ENCODE peak calls at places on chromosomes 13 and 19, in eight cellular contexts. O, E, S, M, T, I, J and G are unnamed samples.
A peak's percentile ranks its signal among the peaks of the same experiment; 100 is the strongest.

GRCh38 chr13:97306646-97307045 is 84.5 kb downstream of the MBNL2 start:
- DNase-seq in O (no peak), E (no peak), S (no peak), M (no peak), T (no peak), I (no peak), J (no peak), G (no peak)

GRCh38 chr13:112174476-112175110 is 107.6 kb downstream of the SOX1 start:
- DNase-seq in O (no peak), E (no peak), S (no peak), M (no peak), T (no peak), I (peak; percentile 11), J (no peak), G (no peak)

GRCh38 chr13:27830010-27830409 is 37.7 kb downstream of the GSX1 start:
- DNase-seq in O (peak; percentile 86), E (peak; percentile 81), S (no peak), M (no peak), T (peak; percentile 57), I (peak; percentile 88), J (peak; percentile 32), G (peak; percentile 45)

GRCh38 chr13:101579291-101579802 is 126.9 kb downstream of the ITGBL1 start:
- DNase-seq in O (peak; percentile 46), E (no peak), S (peak; percentile 54), M (peak; percentile 60), T (peak; percentile 31), I (no peak), J (no peak), G (peak; percentile 25)

GRCh38 chr13:106367361-106367781 is 168.1 kb downstream of the EFNB2 start:
- DNase-seq in O (no peak), E (no peak), S (no peak), M (no peak), T (no peak), I (no peak), J (no peak), G (no peak)

GRCh38 chr13:61531383-61532065 is 115.9 kb upstream of the PCDH20 start:
- DNase-seq in O (no peak), E (no peak), S (no peak), M (no peak), T (peak; percentile 25), I (no peak), J (no peak), G (no peak)

GRCh38 chr19:51006406-51006805 is 5.0 kb upstream of the KLK8 start:
- DNase-seq in O (peak; percentile 9), E (no peak), S (no peak), M (no peak), T (no peak), I (no peak), J (no peak), G (no peak)

GRCh38 chr13:113972451-113973217 is 1.2 kb downstream of the C13orf46 start:
- DNase-seq in O (no peak), E (no peak), S (no peak), M (peak; percentile 28), T (no peak), I (no peak), J (no peak), G (no peak)

GRCh38 chr19:36488816-36489138 is 584 bp downstream of the ZNF566 start:
- DNase-seq in O (peak; percentile 59), E (no peak), S (no peak), M (no peak), T (peak; percentile 12), I (no peak), J (peak; percentile 13), G (no peak)

GRCh38 chr13:28138756-28139470 is 568 bp downstream of the PAN3 start:
- DNase-seq in O (peak; percentile 85), E (peak; percentile 81), S (peak; percentile 95), M (peak; percentile 91), T (peak; percentile 74), I (peak; percentile 90), J (peak; percentile 63), G (peak; percentile 85)

GRCh38 chr13:46909037-46909436 is 12.2 kb upstream of the HTR2A start:
- DNase-seq in O (no peak), E (no peak), S (peak; percentile 59), M (no peak), T (no peak), I (no peak), J (no peak), G (peak; percentile 51)

GRCh38 chr13:52597676-52598075 is 44.6 kb upstream of the HNRNPA1L2 start:
- DNase-seq in O (no peak), E (no peak), S (no peak), M (no peak), T (no peak), I (no peak), J (no peak), G (no peak)

GRCh38 chr19:13557756-13558398 is 51.6 kb upstream of the CACNA1A start:
- DNase-seq in O (no peak), E (peak; percentile 48), S (no peak), M (no peak), T (peak; percentile 44), I (peak; percentile 68), J (peak; percentile 48), G (peak; percentile 6)

GRCh38 chr19:39996218-39996810 is 546 bp upstream of the ZNF546 start:
- DNase-seq in O (peak; percentile 62), E (no peak), S (peak; percentile 74), M (peak; percentile 70), T (peak; percentile 49), I (no peak), J (peak; percentile 29), G (peak; percentile 74)

GRCh38 chr13:114132419-114133121 is at the start of gene RASA3:
- DNase-seq in O (peak; percentile 99), E (peak; percentile 90), S (peak; percentile 72), M (peak; percentile 79), T (peak; percentile 73), I (peak; percentile 94), J (peak; percentile 38), G (peak; percentile 91)

GRCh38 chr13:110424596-110425443 is 117.7 kb downstream of the COL4A2 start:
- DNase-seq in O (no peak), E (no peak), S (no peak), M (peak; percentile 68), T (no peak), I (no peak), J (no peak), G (no peak)

GRCh38 chr13:29914591-29914990 is 64.2 kb upstream of the UBL3 start:
- DNase-seq in O (no peak), E (no peak), S (no peak), M (no peak), T (no peak), I (no peak), J (no peak), G (no peak)

GRCh38 chr13:91105270-91105669 is 242.2 kb upstream of the MIR17HG start:
- DNase-seq in O (no peak), E (no peak), S (no peak), M (no peak), T (no peak), I (no peak), J (no peak), G (no peak)

GRCh38 chr19:54551950-54552912 is 21.4 kb upstream of the LILRA2 start:
- DNase-seq in O (no peak), E (no peak), S (no peak), M (no peak), T (no peak), I (no peak), J (no peak), G (no peak)

DNA sequence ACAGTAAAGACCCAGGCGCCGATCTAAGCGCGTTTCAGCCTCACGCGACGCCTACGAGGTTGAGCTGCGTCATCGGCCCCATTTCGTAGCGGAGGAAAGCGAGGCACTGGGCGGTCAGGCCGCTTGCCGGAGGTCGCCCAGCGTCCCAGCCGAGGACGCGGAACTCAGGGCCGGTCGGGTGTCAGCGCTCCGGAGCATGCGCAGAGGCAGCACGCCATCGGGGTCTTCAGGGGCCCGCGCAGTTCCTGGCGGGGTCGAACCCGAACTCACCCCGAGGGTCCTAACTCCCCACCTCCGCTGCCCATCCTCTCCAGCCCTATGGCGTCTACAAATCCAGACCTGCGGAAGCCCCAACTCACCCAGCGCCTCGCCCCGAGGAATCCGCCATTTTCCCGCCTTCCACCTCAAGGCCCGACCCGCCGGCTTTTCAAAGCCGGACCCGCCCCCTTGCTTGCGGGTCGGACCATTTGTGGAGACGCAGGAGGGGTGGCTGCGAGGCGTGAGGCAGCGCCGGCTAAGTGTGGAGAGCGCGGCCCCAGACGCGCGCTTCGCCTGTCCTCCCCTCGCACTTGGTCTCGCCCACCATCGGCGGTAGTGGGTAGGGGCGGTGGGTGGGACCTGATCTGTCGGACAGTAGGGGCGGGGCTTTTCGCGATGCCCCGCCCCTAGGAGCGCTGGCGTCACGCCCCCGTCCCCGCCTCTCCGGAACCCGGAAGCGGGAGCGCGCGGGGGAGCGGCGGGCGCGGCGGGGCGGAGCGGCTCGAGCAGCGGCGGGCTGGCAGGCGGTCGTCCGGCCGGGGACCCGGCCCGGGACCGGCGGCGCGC is at the start of the genes HAUS8 and MYO9B:
- DNase-seq in O (peak; percentile 99), E (peak; percentile 99), S (peak; percentile 99), M (peak; percentile 100), T (peak; percentile 99), I (peak; percentile 100), J (peak; percentile 98), G (peak; percentile 99)
- H3K4me1 ChIP-seq in O (peaks cover 38% of the 10 kb centered on the region), E (peaks cover 8% of the 10 kb centered on the region), S (peaks cover 40% of the 10 kb centered on the region), M (peaks cover 24% of the 10 kb centered on the region), T (peaks cover 32% of the 10 kb centered on the region), I (peaks cover 7% of the 10 kb centered on the region), J (peaks cover 16% of the 10 kb centered on the region), G (peaks cover 26% of the 10 kb centered on the region)

DNA sequence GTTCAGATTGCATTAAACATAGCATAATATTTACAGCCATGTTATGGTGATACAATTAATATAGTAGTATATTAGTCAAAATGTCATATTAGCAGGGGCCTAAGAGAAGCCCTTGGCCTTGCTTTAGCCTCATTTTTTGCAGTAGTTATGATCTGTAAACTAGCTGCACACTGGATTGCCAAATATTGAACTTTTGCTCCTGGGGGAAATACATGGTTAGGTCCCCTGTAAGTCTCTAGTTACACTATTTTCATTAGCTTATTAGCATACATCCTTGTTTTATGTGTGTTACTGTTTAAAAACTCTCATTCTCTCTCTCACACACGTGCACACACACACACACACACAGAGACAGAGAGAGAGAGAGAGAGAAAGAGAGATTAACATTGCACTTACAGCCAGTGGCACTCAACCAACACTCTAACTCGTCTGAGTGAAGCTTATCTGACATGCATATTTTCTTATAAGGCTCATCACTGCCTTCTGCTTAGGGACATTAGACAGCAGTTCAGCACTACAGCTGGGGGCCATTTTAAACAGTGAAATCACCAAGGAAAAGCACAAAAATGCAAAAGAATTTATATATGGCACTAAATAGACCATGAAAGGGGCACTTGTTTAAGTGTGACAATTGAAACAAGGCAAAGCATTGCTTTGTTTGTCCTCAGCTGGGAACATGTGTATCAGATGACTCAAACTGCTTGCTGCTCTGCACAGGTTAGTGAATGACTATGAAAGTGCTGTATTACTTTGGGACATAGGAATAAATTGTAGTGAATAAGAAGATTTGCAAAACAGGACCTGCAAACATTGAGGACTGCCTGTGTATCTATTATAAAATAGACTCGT is 278.7 kb downstream of the GPC6 start:
- DNase-seq in O (no peak), E (no peak), S (peak; percentile 56), M (peak; percentile 72), T (peak; percentile 2), I (no peak), J (no peak), G (peak; percentile 57)
- H3K9ac ChIP-seq in O (no peak overlapping the region), E (no peak overlapping the region), S (no peak overlapping the region), M (no peak overlapping the region), T (no peak overlapping the region), I (no peak overlapping the region), J (no peak overlapping the region), G (no peak overlapping the region)

GRCh38 chr19:38682195-38682867 is 34.9 kb downstream of the ACTN4 start:
- DNase-seq in O (no peak), E (no peak), S (no peak), M (no peak), T (no peak), I (no peak), J (no peak), G (no peak)
- H3K4me1 ChIP-seq in O (peaks cover 41% of the 10 kb centered on the region), E (peaks cover 15% of the 10 kb centered on the region), S (peaks cover 60% of the 10 kb centered on the region), M (peaks cover 55% of the 10 kb centered on the region), T (peaks cover 56% of the 10 kb centered on the region), I (peaks cover 31% of the 10 kb centered on the region), J (peaks cover 70% of the 10 kb centered on the region), G (peaks cover 71% of the 10 kb centered on the region)

GRCh38 chr19:34504273-34504808 is 22.8 kb downstream of the WTIP start:
- DNase-seq in O (no peak), E (no peak), S (no peak), M (no peak), T (no peak), I (no peak), J (no peak), G (no peak)
- H3K9ac ChIP-seq in O (no peak overlapping the region), E (no peak overlapping the region), S (no peak overlapping the region), M (no peak overlapping the region), T (no peak overlapping the region), I (no peak overlapping the region), J (no peak overlapping the region), G (no peak overlapping the region)